ENCODE peak calls at places on chromosome X, in four cellular contexts. D is WTC11, V is GM12878, R is K562. B is an unnamed sample.

GRCh38 chrX:10239611-10240064 is 82.9 kb downstream of the CLCN4 start:
- DNase-seq in D (no peak), V (no peak), R (no peak), B (no peak)

GRCh38 chrX:12617241-12617640 is 174.0 kb upstream of the PRPS2 start:
- DNase-seq in D (no peak), V (no peak), R (no peak), B (no peak)

GRCh38 chrX:118536687-118537461 is 41.3 kb downstream of the DOCK11 start:
- DNase-seq in D (peak; percentile 11), V (peak; percentile 33), R (peak; percentile 21), B (no peak)

GRCh38 chrX:129798456-129798855 is 18.7 kb downstream of the SASH3 start:
- DNase-seq in D (no peak), V (no peak), R (no peak), B (no peak)

GRCh38 chrX:13092455-13092941 is 48.1 kb upstream of the FAM9C start:
- DNase-seq in D (no peak), V (peak; percentile 95), R (no peak), B (no peak)

GRCh38 chrX:68916891-68917290 is 88.1 kb downstream of the EFNB1 start:
- DNase-seq in D (no peak), V (no peak), R (no peak), B (no peak)

GRCh38 chrX:34638116-34638515 is 19.0 kb downstream of the TMEM47 start:
- DNase-seq in D (no peak), V (no peak), R (peak; percentile 4), B (peak; percentile 1)

GRCh38 chrX:39253551-39253950 is 452.3 kb downstream of the MID1IP1 start:
- DNase-seq in D (no peak), V (no peak), R (no peak), B (no peak)

GRCh38 chrX:113384628-113385027 is 544.0 kb upstream of the AMOT start:
- DNase-seq in D (no peak), V (no peak), R (no peak), B (no peak)

GRCh38 chrX:69282893-69283690 is 117.8 kb upstream of the PJA1 start:
- DNase-seq in D (peak; percentile 26), V (no peak), R (no peak), B (no peak)

GRCh38 chrX:23890933-23891332 is 16.8 kb downstream of the APOO start:
- DNase-seq in D (no peak), V (no peak), R (no peak), B (no peak)

GRCh38 chrX:96994088-96994487 is 110.4 kb downstream of the RPA4 start:
- DNase-seq in D (no peak), V (no peak), R (no peak), B (no peak)

GRCh38 chrX:123731987-123732678 is 719 bp downstream of the THOC2 start:
- DNase-seq in D (peak; percentile 21), V (no peak), R (peak; percentile 19), B (no peak)

GRCh38 chrX:70621743-70622142 is 177.1 kb downstream of the DLG3 start:
- DNase-seq in D (no peak), V (no peak), R (no peak), B (no peak)

GRCh38 chrX:47501226-47502071 is 18.4 kb upstream of the ZNF41 start:
- DNase-seq in D (no peak), V (no peak), R (no peak), B (no peak)

GRCh38 chrX:131595120-131595519 is 51.2 kb downstream of the OR13H1 start:
- DNase-seq in D (no peak), V (no peak), R (no peak), B (no peak)

GRCh38 chrX:129755779-129756650 is 17.2 kb downstream of the XPNPEP2 start:
- DNase-seq in D (peak; percentile 43), V (no peak), R (peak; percentile 24), B (no peak)

GRCh38 chrX:16651422-16651821 is 1.5 kb downstream of the S100G start:
- DNase-seq in D (no peak), V (no peak), R (no peak), B (no peak)

GRCh38 chrX:67787196-67787595 is 243.4 kb downstream of the AR start:
- DNase-seq in D (no peak), V (no peak), R (no peak), B (no peak)

GRCh38 chrX:150213481-150214030 is 149.6 kb upstream of the MAMLD1 start:
- DNase-seq in D (no peak), V (no peak), R (no peak), B (no peak)

GRCh38 chrX:110755611-110756010 is 40.0 kb downstream of the CHRDL1 start:
- DNase-seq in D (no peak), V (no peak), R (no peak), B (no peak)

GRCh38 chrX:15505104-15505503 is 4.5 kb downstream of the BMX start:
- DNase-seq in D (no peak), V (no peak), R (no peak), B (no peak)

GRCh38 chrX:41890026-41890423 is 33.3 kb downstream of the CASK start:
- DNase-seq in D (no peak), V (no peak), R (no peak), B (no peak)

GRCh38 chrX:12906392-12906791 is at the start of gene TLR8:
- DNase-seq in D (no peak), V (no peak), R (no peak), B (no peak)

GRCh38 chrX:135009838-135010237 is 12.5 kb downstream of the RTL8B start:
- DNase-seq in D (no peak), V (no peak), R (no peak), B (no peak)
- TF ChIP-seq ETV6 in D (no peak), V (no peak), R (no peak), B (no peak)

DNA sequence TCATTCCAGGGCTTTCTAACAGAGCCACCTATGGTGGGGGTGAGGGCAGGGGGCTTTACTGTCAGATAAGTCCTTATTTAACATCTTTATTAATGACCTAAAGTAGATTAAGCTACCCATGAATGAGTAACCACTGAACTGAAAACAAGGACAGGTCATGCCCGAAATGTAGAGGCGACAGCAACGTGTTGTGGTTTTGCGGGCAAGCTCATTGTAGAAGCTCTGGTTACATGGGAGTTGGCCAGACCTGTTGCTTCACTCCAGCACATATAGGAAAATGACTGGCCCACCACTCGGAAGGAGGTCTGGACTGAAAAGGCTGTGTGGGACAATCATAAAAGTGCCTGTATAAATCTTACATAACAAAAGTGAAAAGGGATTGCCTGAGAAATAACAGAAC is 109.6 kb upstream of the NDP start:
- DNase-seq in D (no peak), V (no peak), R (no peak), B (no peak)
- TF ChIP-seq ETV6 in D (no peak), V (no peak), R (no peak), B (no peak)

DNA sequence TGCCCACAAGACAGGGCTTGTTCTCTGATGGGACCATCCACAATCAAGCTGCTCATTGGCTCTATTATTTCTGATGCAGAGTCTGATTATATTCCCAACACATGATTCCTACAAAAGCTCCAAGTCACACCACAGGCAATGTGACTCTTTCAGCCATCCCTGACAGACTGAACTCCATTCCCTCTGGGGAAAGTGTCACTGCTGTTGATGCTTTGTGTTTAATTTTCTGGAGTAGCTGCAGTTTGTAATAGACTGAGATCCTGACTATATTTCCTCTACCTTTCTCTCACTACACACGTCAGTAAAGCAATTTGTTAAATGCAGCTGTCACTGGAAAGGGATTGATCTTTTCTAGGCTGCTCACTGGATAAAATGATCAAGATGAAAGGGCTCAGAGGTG is 55.4 kb upstream of the BCLAF3 start:
- DNase-seq in D (no peak), V (no peak), R (no peak), B (no peak)
- TF ChIP-seq ETV6 in D (no peak), V (no peak), R (no peak), B (no peak)

DNA sequence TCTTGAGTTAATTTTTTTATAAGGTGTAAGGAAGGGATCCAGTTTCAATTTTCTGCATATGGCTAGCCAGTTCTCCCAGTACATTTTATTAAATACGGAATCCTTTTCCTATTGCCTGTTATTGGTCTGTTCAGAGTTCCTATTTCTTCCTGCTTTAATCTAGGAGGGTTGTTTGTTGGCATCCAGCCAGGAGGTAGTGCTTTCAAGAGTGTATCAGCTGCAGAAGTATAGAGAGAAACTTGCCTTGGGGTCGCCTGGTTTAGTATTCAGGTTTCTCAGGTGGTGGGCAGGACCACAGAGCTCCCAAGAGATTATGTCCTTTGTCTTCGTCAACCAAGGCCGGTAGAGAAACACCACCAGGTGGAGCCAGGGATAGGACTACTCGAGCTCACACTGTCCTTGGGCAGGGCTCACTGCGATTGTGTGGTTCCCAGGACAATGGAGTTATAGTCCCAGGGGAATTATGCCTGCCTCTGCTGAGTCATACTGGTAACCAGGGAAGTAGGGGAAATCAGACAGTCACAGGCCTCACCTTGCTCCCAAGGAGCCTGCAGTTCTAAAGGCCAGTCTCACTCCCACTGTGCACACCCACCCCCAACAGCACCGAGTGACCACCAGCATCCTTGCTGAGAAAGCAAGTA is 168.1 kb downstream of the VSIG4 start:
- DNase-seq in D (peak; percentile 44), V (peak; percentile 50), R (peak; percentile 29), B (peak; percentile 41)
- TF ChIP-seq ETV6 in D (no peak), V (no peak), R (no peak), B (no peak)

GRCh38 chrX:8721536-8721935 is 10.4 kb downstream of the ANOS1 start:
- DNase-seq in D (no peak), V (no peak), R (no peak), B (no peak)
- TF ChIP-seq ETV6 in D (no peak), V (no peak), R (no peak), B (no peak)

B was measured in HepG2.